ENCODE peak calls at places on chromosomes 12 and 14, in five cellular contexts. I is GM12865; N is CD4-positive, alpha-beta memory T cell; Q is astrocyte of the spinal cord; H is epithelial cell of esophagus. J is an unnamed sample.

GRCh38 chr14:106605548-106606448 is 1079.4 kb downstream of the TMEM121 start:
- DNase-seq in I (peak; percentile 72), N (peak; percentile 75), Q (no peak), H (no peak), J (no peak)

GRCh38 chr12:123120452-123121166 is 30.3 kb downstream of the PITPNM2 start:
- DNase-seq in I (peak; percentile 37), N (peak; percentile 21), Q (no peak), H (no peak), J (no peak)

GRCh38 chr12:20127401-20127800 is 240.9 kb upstream of the PDE3A start:
- DNase-seq in I (no peak), N (no peak), Q (no peak), H (no peak), J (peak; percentile 42)

GRCh38 chr12:6953417-6954315 is 2.5 kb downstream of the PTPN6 start:
- DNase-seq in I (peak; percentile 96), N (peak; percentile 78), Q (no peak), H (no peak), J (peak; percentile 59)

GRCh38 chr14:85934886-85935254 is 404.9 kb downstream of the FLRT2 start:
- DNase-seq in I (peak; percentile 28), N (no peak), Q (no peak), H (peak; percentile 61), J (no peak)

GRCh38 chr12:63124778-63125177 is 26.2 kb downstream of the AVPR1A start:
- DNase-seq in I (no peak), N (no peak), Q (no peak), H (no peak), J (no peak)

GRCh38 chr14:102768223-102769048 is 8.8 kb upstream of the TRAF3 start:
- DNase-seq in I (peak; percentile 94), N (no peak), Q (no peak), H (no peak), J (no peak)

GRCh38 chr14:100706860-100707259 is 19.8 kb upstream of the DLK1 start:
- DNase-seq in I (no peak), N (no peak), Q (no peak), H (no peak), J (no peak)

GRCh38 chr12:59803735-59804134 is 207.9 kb downstream of the SLC16A7 start:
- DNase-seq in I (no peak), N (no peak), Q (peak; percentile 12), H (peak; percentile 54), J (peak; percentile 4)

GRCh38 chr14:98137626-98138025 is 1134.4 kb downstream of the BCL11B start:
- DNase-seq in I (no peak), N (peak; percentile 31), Q (no peak), H (peak; percentile 60), J (no peak)

GRCh38 chr12:108273217-108273616 is 65.9 kb downstream of the CMKLR1 start:
- DNase-seq in I (no peak), N (no peak), Q (no peak), H (no peak), J (no peak)

GRCh38 chr14:23409475-23409874 is 1.4 kb upstream of the MYH6 start:
- DNase-seq in I (peak; percentile 17), N (no peak), Q (no peak), H (no peak), J (no peak)
- H3K4me3 ChIP-seq in I (no peak overlapping the region), N (no peak overlapping the region), Q (no peak overlapping the region), H (no peak overlapping the region), J (no peak overlapping the region)

GRCh38 chr14:75752907-75753594 is 92.0 kb downstream of the TTLL5 start:
- DNase-seq in I (no peak), N (no peak), Q (peak; percentile 26), H (no peak), J (peak; percentile 25)
- H3K4me3 ChIP-seq in I (no peak overlapping the region), N (no peak overlapping the region), Q (no peak overlapping the region), H (no peak overlapping the region), J (no peak overlapping the region)

DNA sequence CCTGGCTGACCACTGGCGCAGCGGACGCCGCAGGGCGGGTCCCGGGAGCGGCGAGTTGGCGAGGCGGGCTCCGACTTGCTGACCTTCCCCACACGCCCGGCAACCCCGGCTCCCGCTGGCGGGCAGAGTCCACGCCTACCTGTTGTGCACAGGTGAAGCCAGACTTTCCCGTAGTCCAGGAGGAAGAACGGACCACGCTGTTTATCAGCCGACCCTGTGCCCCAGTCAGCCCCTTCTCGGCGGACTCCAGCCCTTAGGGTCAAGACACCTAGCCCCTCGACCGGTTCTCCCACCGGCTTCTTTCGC is 384 bp downstream of the HEATR5A start:
- DNase-seq in I (peak; percentile 39), N (no peak), Q (no peak), H (peak; percentile 49), J (no peak)
- H3K4me3 ChIP-seq in I (peak overlapping the region; percentile 61), N (peak overlapping the region; percentile 99), Q (peak overlapping the region; percentile 93), H (peak overlapping the region; percentile 85), J (peak overlapping the region; percentile 99)

GRCh38 chr12:68538722-68539614 is 71.7 kb upstream of the RAP1B start:
- DNase-seq in I (peak; percentile 56), N (peak; percentile 76), Q (peak; percentile 78), H (no peak), J (peak; percentile 72)
- H3K4me3 ChIP-seq in I (no peak overlapping the region), N (no peak overlapping the region), Q (no peak overlapping the region), H (no peak overlapping the region), J (no peak overlapping the region)

GRCh38 chr14:96393292-96393691 is 1.4 kb downstream of the AK7 start:
- DNase-seq in I (no peak), N (no peak), Q (no peak), H (no peak), J (no peak)
- H3K4me3 ChIP-seq in I (no peak overlapping the region), N (no peak overlapping the region), Q (no peak overlapping the region), H (no peak overlapping the region), J (no peak overlapping the region)

GRCh38 chr12:988616-989015 is 2.4 kb upstream of the ERC1 start:
- DNase-seq in I (no peak), N (no peak), Q (no peak), H (no peak), J (no peak)
- H3K4me3 ChIP-seq in I (no peak overlapping the region), N (no peak overlapping the region), Q (no peak overlapping the region), H (no peak overlapping the region), J (no peak overlapping the region)

DNA sequence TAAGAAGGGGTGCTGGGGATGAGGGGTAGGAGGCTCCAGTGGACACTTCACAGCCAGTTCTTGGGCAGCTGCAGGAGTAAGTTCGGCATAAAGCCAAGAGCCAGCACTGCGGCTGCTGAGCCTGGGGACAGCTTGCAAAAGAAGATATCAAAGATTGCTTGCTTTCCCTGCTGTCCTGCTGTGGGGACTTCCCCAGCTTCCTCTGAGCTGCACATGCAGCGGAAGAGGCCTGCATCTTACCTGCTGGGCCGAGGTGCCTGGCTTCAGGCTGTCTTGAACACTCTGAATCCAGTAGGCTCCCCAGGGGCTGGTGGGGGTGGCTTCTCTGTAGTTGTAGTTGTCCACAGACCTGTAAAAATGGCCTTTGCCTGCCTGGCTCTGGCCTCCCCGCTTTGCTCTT is 1.3 kb downstream of the CHGA start:
- DNase-seq in I (peak; percentile 49), N (no peak), Q (no peak), H (no peak), J (no peak)
- H3K4me3 ChIP-seq in I (no peak overlapping the region), N (no peak overlapping the region), Q (no peak overlapping the region), H (no peak overlapping the region), J (no peak overlapping the region)